ENCODE peak calls at places on chromosome 18, in eight cellular contexts. One of them, this sample, is unnamed.

GRCh38 chr18:63224574-63224973 is 95.0 kb downstream of the BCL2 start:
- DNase-seq in RKO: no peak
- DNase-seq in HL-60: no peak
- DNase-seq in fibroblast of pulmonary artery: no peak
- DNase-seq in PC-9: no peak
- DNase-seq in stimulated activated naive B cell treated with anti-CD40 and anti-IgM and Interleukin-4, amounts not matched to agents 10 μg/mL and 1 μg/mL and 100 μg/mL, for 72 hours: no peak
- DNase-seq in endothelial cell: no peak
- DNase-seq in AG09309: no peak
- DNase-seq in this sample: no peak

GRCh38 chr18:44823782-44824181 is 143.1 kb downstream of the SETBP1 start:
- DNase-seq in PC-9: peak; percentile 39
- DNase-seq in stimulated activated naive B cell treated with anti-CD40 and anti-IgM and Interleukin-4, amounts not matched to agents 10 μg/mL and 1 μg/mL and 100 μg/mL, for 72 hours: no peak
- DNase-seq in HL-60: no peak
- DNase-seq in endothelial cell: no peak
- DNase-seq in RKO: no peak
- DNase-seq in AG09309: peak; percentile 28
- DNase-seq in fibroblast of pulmonary artery: peak; percentile 49
- DNase-seq in this sample: no peak

GRCh38 chr18:79982736-79983135 is 5.6 kb downstream of the TXNL4A start:
- DNase-seq in stimulated activated naive B cell treated with anti-CD40 and anti-IgM and Interleukin-4, amounts not matched to agents 10 μg/mL and 1 μg/mL and 100 μg/mL, for 72 hours: no peak
- DNase-seq in fibroblast of pulmonary artery: peak; percentile 46
- DNase-seq in HL-60: peak; percentile 72
- DNase-seq in AG09309: no peak
- DNase-seq in PC-9: no peak
- DNase-seq in RKO: peak; percentile 45
- DNase-seq in endothelial cell: no peak
- DNase-seq in this sample: no peak

GRCh38 chr18:55320399-55321255 is 267.4 kb downstream of the TCF4 start:
- DNase-seq in fibroblast of pulmonary artery: no peak
- DNase-seq in RKO: no peak
- DNase-seq in PC-9: no peak
- DNase-seq in stimulated activated naive B cell treated with anti-CD40 and anti-IgM and Interleukin-4, amounts not matched to agents 10 μg/mL and 1 μg/mL and 100 μg/mL, for 72 hours: no peak
- DNase-seq in endothelial cell: no peak
- DNase-seq in HL-60: no peak
- DNase-seq in AG09309: no peak
- DNase-seq in this sample: no peak

GRCh38 chr18:9547767-9548166 is 66.6 kb downstream of the PPP4R1 start:
- DNase-seq in PC-9: no peak
- DNase-seq in AG09309: no peak
- DNase-seq in fibroblast of pulmonary artery: no peak
- DNase-seq in HL-60: no peak
- DNase-seq in endothelial cell: no peak
- DNase-seq in stimulated activated naive B cell treated with anti-CD40 and anti-IgM and Interleukin-4, amounts not matched to agents 10 μg/mL and 1 μg/mL and 100 μg/mL, for 72 hours: no peak
- DNase-seq in RKO: no peak
- DNase-seq in this sample: no peak

GRCh38 chr18:11673560-11673959 is 15.5 kb upstream of the GNAL start:
- DNase-seq in RKO: no peak
- DNase-seq in AG09309: no peak
- DNase-seq in endothelial cell: no peak
- DNase-seq in PC-9: no peak
- DNase-seq in fibroblast of pulmonary artery: no peak
- DNase-seq in HL-60: no peak
- DNase-seq in stimulated activated naive B cell treated with anti-CD40 and anti-IgM and Interleukin-4, amounts not matched to agents 10 μg/mL and 1 μg/mL and 100 μg/mL, for 72 hours: no peak
- DNase-seq in this sample: no peak

GRCh38 chr18:28365406-28365805 is 188.5 kb upstream of the CDH2 start:
- DNase-seq in endothelial cell: no peak
- DNase-seq in HL-60: no peak
- DNase-seq in PC-9: peak; percentile 50
- DNase-seq in AG09309: no peak
- DNase-seq in fibroblast of pulmonary artery: peak; percentile 71
- DNase-seq in stimulated activated naive B cell treated with anti-CD40 and anti-IgM and Interleukin-4, amounts not matched to agents 10 μg/mL and 1 μg/mL and 100 μg/mL, for 72 hours: no peak
- DNase-seq in RKO: peak; percentile 2
- DNase-seq in this sample: no peak

GRCh38 chr18:23605941-23606340 is 19.6 kb upstream of the NPC1 start:
- DNase-seq in PC-9: no peak
- DNase-seq in HL-60: no peak
- DNase-seq in stimulated activated naive B cell treated with anti-CD40 and anti-IgM and Interleukin-4, amounts not matched to agents 10 μg/mL and 1 μg/mL and 100 μg/mL, for 72 hours: no peak
- DNase-seq in AG09309: no peak
- DNase-seq in RKO: no peak
- DNase-seq in fibroblast of pulmonary artery: no peak
- DNase-seq in endothelial cell: no peak
- DNase-seq in this sample: no peak

GRCh38 chr18:12038082-12038660 is 55.5 kb upstream of the ANKRD62 start:
- DNase-seq in RKO: no peak
- DNase-seq in AG09309: no peak
- DNase-seq in HL-60: no peak
- DNase-seq in fibroblast of pulmonary artery: peak; percentile 28
- DNase-seq in PC-9: no peak
- DNase-seq in stimulated activated naive B cell treated with anti-CD40 and anti-IgM and Interleukin-4, amounts not matched to agents 10 μg/mL and 1 μg/mL and 100 μg/mL, for 72 hours: no peak
- DNase-seq in endothelial cell: no peak
- DNase-seq in this sample: no peak

GRCh38 chr18:31506024-31506742 is 8.2 kb downstream of the DSG2 start:
- DNase-seq in fibroblast of pulmonary artery: peak; percentile 66
- DNase-seq in RKO: peak; percentile 31
- DNase-seq in HL-60: no peak
- DNase-seq in stimulated activated naive B cell treated with anti-CD40 and anti-IgM and Interleukin-4, amounts not matched to agents 10 μg/mL and 1 μg/mL and 100 μg/mL, for 72 hours: no peak
- DNase-seq in PC-9: no peak
- DNase-seq in AG09309: no peak
- DNase-seq in endothelial cell: no peak
- DNase-seq in this sample: no peak

GRCh38 chr18:24465491-24465890 is 5.1 kb downstream of the HRH4 start:
- DNase-seq in HL-60: peak; percentile 90
- DNase-seq in AG09309: no peak
- DNase-seq in stimulated activated naive B cell treated with anti-CD40 and anti-IgM and Interleukin-4, amounts not matched to agents 10 μg/mL and 1 μg/mL and 100 μg/mL, for 72 hours: no peak
- DNase-seq in PC-9: no peak
- DNase-seq in endothelial cell: no peak
- DNase-seq in RKO: no peak
- DNase-seq in fibroblast of pulmonary artery: no peak
- DNase-seq in this sample: no peak

GRCh38 chr18:67932261-67932660 is 415.7 kb upstream of the DSEL start:
- DNase-seq in stimulated activated naive B cell treated with anti-CD40 and anti-IgM and Interleukin-4, amounts not matched to agents 10 μg/mL and 1 μg/mL and 100 μg/mL, for 72 hours: no peak
- DNase-seq in fibroblast of pulmonary artery: no peak
- DNase-seq in PC-9: no peak
- DNase-seq in HL-60: no peak
- DNase-seq in endothelial cell: no peak
- DNase-seq in AG09309: no peak
- DNase-seq in RKO: no peak
- DNase-seq in this sample: no peak

GRCh38 chr18:11960743-11961380 is 20.4 kb upstream of the IMPA2 start:
- DNase-seq in stimulated activated naive B cell treated with anti-CD40 and anti-IgM and Interleukin-4, amounts not matched to agents 10 μg/mL and 1 μg/mL and 100 μg/mL, for 72 hours: no peak
- DNase-seq in RKO: no peak
- DNase-seq in fibroblast of pulmonary artery: no peak
- DNase-seq in PC-9: no peak
- DNase-seq in AG09309: no peak
- DNase-seq in endothelial cell: no peak
- DNase-seq in HL-60: no peak
- DNase-seq in this sample: no peak

GRCh38 chr18:11005528-11005927 is 143.8 kb downstream of the PIEZO2 start:
- DNase-seq in endothelial cell: no peak
- DNase-seq in HL-60: no peak
- DNase-seq in stimulated activated naive B cell treated with anti-CD40 and anti-IgM and Interleukin-4, amounts not matched to agents 10 μg/mL and 1 μg/mL and 100 μg/mL, for 72 hours: no peak
- DNase-seq in PC-9: no peak
- DNase-seq in fibroblast of pulmonary artery: peak; percentile 99
- DNase-seq in RKO: no peak
- DNase-seq in AG09309: no peak
- DNase-seq in this sample: no peak

GRCh38 chr18:70555046-70555445 is 266.2 kb downstream of the SOCS6 start:
- DNase-seq in AG09309: no peak
- DNase-seq in HL-60: no peak
- DNase-seq in fibroblast of pulmonary artery: no peak
- DNase-seq in RKO: no peak
- DNase-seq in endothelial cell: no peak
- DNase-seq in PC-9: no peak
- DNase-seq in stimulated activated naive B cell treated with anti-CD40 and anti-IgM and Interleukin-4, amounts not matched to agents 10 μg/mL and 1 μg/mL and 100 μg/mL, for 72 hours: no peak
- DNase-seq in this sample: no peak

GRCh38 chr18:27017901-27018500 is 152.5 kb upstream of the AQP4 start:
- DNase-seq in endothelial cell: no peak
- DNase-seq in fibroblast of pulmonary artery: peak; percentile 14
- DNase-seq in AG09309: no peak
- DNase-seq in stimulated activated naive B cell treated with anti-CD40 and anti-IgM and Interleukin-4, amounts not matched to agents 10 μg/mL and 1 μg/mL and 100 μg/mL, for 72 hours: no peak
- DNase-seq in PC-9: no peak
- DNase-seq in RKO: peak; percentile 48
- DNase-seq in HL-60: no peak
- DNase-seq in this sample: no peak

GRCh38 chr18:12398625-12399024 is 9.1 kb upstream of the PRELID3A start:
- DNase-seq in fibroblast of pulmonary artery: no peak
- DNase-seq in endothelial cell: no peak
- DNase-seq in PC-9: no peak
- DNase-seq in AG09309: no peak
- DNase-seq in RKO: no peak
- DNase-seq in HL-60: no peak
- DNase-seq in stimulated activated naive B cell treated with anti-CD40 and anti-IgM and Interleukin-4, amounts not matched to agents 10 μg/mL and 1 μg/mL and 100 μg/mL, for 72 hours: no peak
- DNase-seq in this sample: no peak

GRCh38 chr18:21194871-21195771 is 46.9 kb upstream of the GREB1L start:
- DNase-seq in PC-9: peak; percentile 39
- DNase-seq in RKO: peak; percentile 81
- DNase-seq in stimulated activated naive B cell treated with anti-CD40 and anti-IgM and Interleukin-4, amounts not matched to agents 10 μg/mL and 1 μg/mL and 100 μg/mL, for 72 hours: no peak
- DNase-seq in HL-60: peak; percentile 7
- DNase-seq in AG09309: peak; percentile 13
- DNase-seq in endothelial cell: no peak
- DNase-seq in fibroblast of pulmonary artery: peak; percentile 68
- DNase-seq in this sample: no peak

GRCh38 chr18:54117853-54118773 is 106.4 kb downstream of the MBD2 start:
- DNase-seq in AG09309: no peak
- DNase-seq in stimulated activated naive B cell treated with anti-CD40 and anti-IgM and Interleukin-4, amounts not matched to agents 10 μg/mL and 1 μg/mL and 100 μg/mL, for 72 hours: no peak
- DNase-seq in PC-9: no peak
- DNase-seq in RKO: no peak
- DNase-seq in fibroblast of pulmonary artery: peak; percentile 26
- DNase-seq in HL-60: no peak
- DNase-seq in endothelial cell: no peak
- DNase-seq in this sample: no peak

GRCh38 chr18:9147440-9148238 is 11.1 kb downstream of the ANKRD12 start:
- DNase-seq in endothelial cell: peak; percentile 11
- DNase-seq in fibroblast of pulmonary artery: peak; percentile 85
- DNase-seq in RKO: peak; percentile 88
- DNase-seq in PC-9: peak; percentile 48
- DNase-seq in HL-60: peak; percentile 29
- DNase-seq in AG09309: peak; percentile 45
- DNase-seq in stimulated activated naive B cell treated with anti-CD40 and anti-IgM and Interleukin-4, amounts not matched to agents 10 μg/mL and 1 μg/mL and 100 μg/mL, for 72 hours: no peak
- DNase-seq in this sample: no peak

GRCh38 chr18:23226930-23227728 is 91.8 kb downstream of the CABLES1 start:
- DNase-seq in endothelial cell: no peak
- DNase-seq in HL-60: no peak
- DNase-seq in RKO: peak; percentile 23
- DNase-seq in AG09309: peak; percentile 55
- DNase-seq in PC-9: no peak
- DNase-seq in stimulated activated naive B cell treated with anti-CD40 and anti-IgM and Interleukin-4, amounts not matched to agents 10 μg/mL and 1 μg/mL and 100 μg/mL, for 72 hours: no peak
- DNase-seq in fibroblast of pulmonary artery: peak; percentile 96
- DNase-seq in this sample: no peak

GRCh38 chr18:48543228-48543627 is 4.4 kb downstream of the CTIF start:
- DNase-seq in AG09309: no peak
- DNase-seq in stimulated activated naive B cell treated with anti-CD40 and anti-IgM and Interleukin-4, amounts not matched to agents 10 μg/mL and 1 μg/mL and 100 μg/mL, for 72 hours: no peak
- DNase-seq in PC-9: peak; percentile 55
- DNase-seq in HL-60: no peak
- DNase-seq in RKO: no peak
- DNase-seq in fibroblast of pulmonary artery: no peak
- DNase-seq in endothelial cell: no peak
- DNase-seq in this sample: no peak

GRCh38 chr18:46054956-46055831 is 16.9 kb downstream of the PSTPIP2 start:
- DNase-seq in PC-9: no peak
- DNase-seq in stimulated activated naive B cell treated with anti-CD40 and anti-IgM and Interleukin-4, amounts not matched to agents 10 μg/mL and 1 μg/mL and 100 μg/mL, for 72 hours: no peak
- DNase-seq in RKO: no peak
- DNase-seq in HL-60: no peak
- DNase-seq in endothelial cell: no peak
- DNase-seq in fibroblast of pulmonary artery: no peak
- DNase-seq in AG09309: no peak
- DNase-seq in this sample: no peak

GRCh38 chr18:78582131-78582789 is 397.4 kb upstream of the SALL3 start:
- DNase-seq in stimulated activated naive B cell treated with anti-CD40 and anti-IgM and Interleukin-4, amounts not matched to agents 10 μg/mL and 1 μg/mL and 100 μg/mL, for 72 hours: no peak
- DNase-seq in RKO: no peak
- DNase-seq in endothelial cell: no peak
- DNase-seq in HL-60: no peak
- DNase-seq in fibroblast of pulmonary artery: no peak
- DNase-seq in AG09309: no peak
- DNase-seq in PC-9: no peak
- DNase-seq in this sample: no peak

GRCh38 chr18:22913861-22914260 is 19.3 kb upstream of the RBBP8 start:
- DNase-seq in RKO: no peak
- DNase-seq in HL-60: no peak
- DNase-seq in AG09309: no peak
- DNase-seq in endothelial cell: no peak
- DNase-seq in PC-9: peak; percentile 93
- DNase-seq in stimulated activated naive B cell treated with anti-CD40 and anti-IgM and Interleukin-4, amounts not matched to agents 10 μg/mL and 1 μg/mL and 100 μg/mL, for 72 hours: no peak
- DNase-seq in fibroblast of pulmonary artery: no peak
- DNase-seq in this sample: no peak

GRCh38 chr18:41004320-41004719 is 950.7 kb upstream of the PIK3C3 start:
- DNase-seq in RKO: no peak
- DNase-seq in AG09309: no peak
- DNase-seq in PC-9: no peak
- DNase-seq in stimulated activated naive B cell treated with anti-CD40 and anti-IgM and Interleukin-4, amounts not matched to agents 10 μg/mL and 1 μg/mL and 100 μg/mL, for 72 hours: no peak
- DNase-seq in fibroblast of pulmonary artery: no peak
- DNase-seq in HL-60: no peak
- DNase-seq in endothelial cell: no peak
- DNase-seq in this sample: no peak

GRCh38 chr18:79941473-79942119 is 9.9 kb downstream of the SLC66A2 start:
- DNase-seq in HL-60: no peak
- DNase-seq in AG09309: no peak
- DNase-seq in endothelial cell: no peak
- DNase-seq in PC-9: no peak
- DNase-seq in fibroblast of pulmonary artery: no peak
- DNase-seq in RKO: no peak
- DNase-seq in stimulated activated naive B cell treated with anti-CD40 and anti-IgM and Interleukin-4, amounts not matched to agents 10 μg/mL and 1 μg/mL and 100 μg/mL, for 72 hours: no peak
- DNase-seq in this sample: no peak

GRCh38 chr18:22285299-22286140 is 116.1 kb downstream of the GATA6 start:
- DNase-seq in fibroblast of pulmonary artery: peak; percentile 52
- DNase-seq in HL-60: peak; percentile 35
- DNase-seq in PC-9: no peak
- DNase-seq in AG09309: no peak
- DNase-seq in RKO: no peak
- DNase-seq in endothelial cell: no peak
- DNase-seq in stimulated activated naive B cell treated with anti-CD40 and anti-IgM and Interleukin-4, amounts not matched to agents 10 μg/mL and 1 μg/mL and 100 μg/mL, for 72 hours: no peak
- DNase-seq in this sample: no peak

GRCh38 chr18:23276456-23276855 is 141.2 kb downstream of the CABLES1 start:
- DNase-seq in RKO: no peak
- DNase-seq in endothelial cell: no peak
- DNase-seq in fibroblast of pulmonary artery: no peak
- DNase-seq in HL-60: no peak
- DNase-seq in AG09309: no peak
- DNase-seq in stimulated activated naive B cell treated with anti-CD40 and anti-IgM and Interleukin-4, amounts not matched to agents 10 μg/mL and 1 μg/mL and 100 μg/mL, for 72 hours: no peak
- DNase-seq in PC-9: no peak
- DNase-seq in this sample: no peak

GRCh38 chr18:79645291-79645983 is 34.2 kb upstream of the CTDP1 start:
- DNase-seq in PC-9: no peak
- DNase-seq in HL-60: peak; percentile 97
- DNase-seq in AG09309: no peak
- DNase-seq in RKO: no peak
- DNase-seq in endothelial cell: no peak
- DNase-seq in fibroblast of pulmonary artery: peak; percentile 31
- DNase-seq in stimulated activated naive B cell treated with anti-CD40 and anti-IgM and Interleukin-4, amounts not matched to agents 10 μg/mL and 1 μg/mL and 100 μg/mL, for 72 hours: no peak
- DNase-seq in this sample: no peak